ENCODE peak calls at places on chromosomes 4 and X, in nine cellular contexts. S, O, Q, G, R, P, C, A and T are unnamed samples.
A peak's percentile ranks its signal among the peaks of the same experiment; 100 is the strongest.

GRCh38 chrX:97210501-97210900 is 326.8 kb downstream of the RPA4 start:
- DNase-seq in P (no peak), S (no peak), A (no peak), G (no peak), Q (no peak), R (no peak), C (no peak), O (no peak), T (no peak)

GRCh38 chr4:161554372-161554990 is 609.3 kb downstream of the FSTL5 start:
- DNase-seq in O (no peak), S (no peak), A (no peak), G (no peak), R (no peak), C (no peak), Q (peak; percentile 65), P (peak; percentile 24), T (no peak)

GRCh38 chr4:169249214-169249973 is 21.4 kb downstream of the SH3RF1 start:
- DNase-seq in G (no peak), O (no peak), R (no peak), Q (peak; percentile 52), A (no peak), C (no peak), S (no peak), P (no peak), T (no peak)

GRCh38 chr4:139822391-139822790 is 156.8 kb downstream of the MGST2 start:
- DNase-seq in P (no peak), S (no peak), O (no peak), G (no peak), R (no peak), Q (no peak), A (no peak), C (no peak), T (no peak)

GRCh38 chrX:98605941-98606340 is 1722.2 kb downstream of the RPA4 start:
- DNase-seq in C (no peak), S (no peak), R (no peak), P (no peak), O (no peak), G (no peak), A (no peak), Q (no peak), T (no peak)

GRCh38 chr4:150021483-150021882 is 56.8 kb upstream of the DCLK2 start:
- DNase-seq in R (no peak), C (no peak), P (no peak), A (no peak), S (no peak), O (no peak), G (no peak), Q (no peak), T (no peak)

GRCh38 chr4:159446266-159446976 is 343.5 kb downstream of the RAPGEF2 start:
- DNase-seq in R (no peak), G (peak; percentile 73), A (peak; percentile 46), S (peak; percentile 24), P (peak; percentile 26), C (peak; percentile 53), O (peak; percentile 28), Q (peak; percentile 85), T (peak; percentile 10)

GRCh38 chr4:107380190-107380589 is 339.8 kb downstream of the PAPSS1 start:
- DNase-seq in G (no peak), C (no peak), S (no peak), Q (peak; percentile 9), A (no peak), R (no peak), O (no peak), P (no peak), T (no peak)

GRCh38 chr4:127291316-127291715 is 341.4 kb upstream of the INTU start:
- DNase-seq in G (no peak), Q (no peak), O (no peak), P (no peak), C (no peak), R (no peak), A (no peak), S (no peak), T (no peak)

GRCh38 chr4:30610361-30610760 is 109.8 kb upstream of the PCDH7 start:
- DNase-seq in O (no peak), G (no peak), C (no peak), S (no peak), A (no peak), Q (peak; percentile 22), R (no peak), P (no peak), T (no peak)

GRCh38 chr4:2281575-2282343 is 19.9 kb upstream of the MXD4 start:
- DNase-seq in P (no peak), A (no peak), O (peak; percentile 21), C (no peak), R (no peak), G (no peak), Q (no peak), S (peak; percentile 11), T (no peak)

GRCh38 chr4:6803246-6803645 is 20.7 kb downstream of the KIAA0232 start:
- DNase-seq in Q (no peak), O (no peak), S (no peak), R (no peak), C (no peak), A (no peak), G (no peak), P (no peak), T (no peak)

GRCh38 chr4:140174535-140174934 is 20.6 kb upstream of the MAML3 start:
- DNase-seq in Q (no peak), S (no peak), O (no peak), R (no peak), G (no peak), P (no peak), C (no peak), A (no peak), T (no peak)

GRCh38 chr4:73883306-73883705 is 14.1 kb downstream of the CXCL1 start:
- DNase-seq in O (no peak), A (no peak), Q (peak; percentile 85), R (no peak), C (no peak), G (no peak), S (no peak), P (no peak), T (no peak)

GRCh38 chr4:151744614-151745013 is 16.2 kb downstream of the GATB start:
- DNase-seq in Q (peak; percentile 97), S (no peak), R (no peak), O (no peak), C (no peak), P (no peak), A (no peak), G (peak; percentile 96), T (no peak)

GRCh38 chrX:96841325-96841724 is 42.4 kb upstream of the RPA4 start:
- DNase-seq in G (peak; percentile 23), A (no peak), C (no peak), Q (no peak), R (no peak), P (no peak), S (no peak), O (no peak), T (no peak)

GRCh38 chrX:22800360-22800759 is 199.4 kb upstream of the DDX53 start:
- DNase-seq in R (no peak), Q (peak; percentile 86), S (peak; percentile 51), C (no peak), G (peak; percentile 78), O (peak; percentile 23), A (no peak), P (no peak), T (no peak)

GRCh38 chr4:6659897-6660296 is 19.4 kb downstream of the MRFAP1 start:
- DNase-seq in R (no peak), S (no peak), A (no peak), O (no peak), P (no peak), C (no peak), Q (no peak), G (no peak), T (no peak)

GRCh38 chr4:183797041-183797444 is 108.1 kb upstream of the STOX2 start:
- DNase-seq in O (peak; percentile 56), C (no peak), S (peak; percentile 55), R (no peak), G (no peak), A (no peak), Q (no peak), P (no peak), T (no peak)

GRCh38 chr4:4884611-4885010 is 25.1 kb downstream of the MSX1 start:
- DNase-seq in G (no peak), O (no peak), A (no peak), C (no peak), S (no peak), R (peak; percentile 8), Q (no peak), P (no peak), T (no peak)

GRCh38 chrX:136059350-136059749 is 74.1 kb downstream of the SLC9A6 start:
- DNase-seq in A (no peak), Q (no peak), S (no peak), G (no peak), O (no peak), C (no peak), P (no peak), R (no peak), T (no peak)

GRCh38 chr4:128338634-128339355 is 51.2 kb upstream of the PGRMC2 start:
- DNase-seq in R (no peak), P (no peak), A (no peak), C (no peak), G (no peak), Q (peak; percentile 92), O (no peak), S (no peak), T (no peak)

GRCh38 chr4:109846395-109847098 is 1.4 kb upstream of the LRIT3 start:
- DNase-seq in P (no peak), A (no peak), G (peak; percentile 97), C (no peak), O (no peak), S (no peak), Q (no peak), R (no peak), T (no peak)

GRCh38 chrX:15737188-15737956 is 698 bp upstream of the CA5B start:
- DNase-seq in O (no peak), P (no peak), S (no peak), G (no peak), R (no peak), A (no peak), Q (peak; percentile 30), C (no peak), T (no peak)

GRCh38 chrX:23394421-23394820 is 59.8 kb downstream of the PTCHD1 start:
- DNase-seq in G (no peak), S (no peak), P (no peak), O (no peak), A (no peak), C (no peak), Q (no peak), R (no peak), T (no peak)

GRCh38 chrX:130091976-130092522 is 18.2 kb downstream of the ELF4 start:
- DNase-seq in O (peak; percentile 50), R (no peak), G (peak; percentile 70), C (no peak), A (no peak), S (no peak), P (no peak), Q (no peak), T (peak; percentile 7)